ENCODE peak calls at places on chromosomes 3 and 15, in five cellular contexts. J is fibroblast of lung, L is keratinocyte, W is colonic mucosa, B is NT2/D1. S is an unnamed sample.

GRCh38 chr15:58761010-58761388 is 10.1 kb upstream of the MINDY2 start:
- DNase-seq in J (no peak), L (no peak), W (no peak), B (no peak), S (no peak)

GRCh38 chr15:93800805-93801204 is 430.6 kb upstream of the MCTP2 start:
- DNase-seq in J (no peak), L (no peak), W (no peak), B (peak; percentile 39), S (peak; percentile 50)

GRCh38 chr15:83164409-83165404 is 42.9 kb downstream of the HDGFL3 start:
- DNase-seq in J (peak; percentile 69), L (peak; percentile 9), W (no peak), B (no peak), S (no peak)

GRCh38 chr3:9399746-9400145 is 2.3 kb downstream of the SETD5 start:
- DNase-seq in J (peak; percentile 93), L (no peak), W (peak; percentile 69), B (peak; percentile 64), S (peak; percentile 86)

GRCh38 chr3:132417695-132418520 is 606 bp downstream of the DNAJC13 start:
- DNase-seq in J (peak; percentile 77), L (no peak), W (peak; percentile 85), B (peak; percentile 35), S (peak; percentile 80)

GRCh38 chr15:81531141-81531592 is 157.2 kb upstream of the TMC3 start:
- DNase-seq in J (peak; percentile 71), L (no peak), W (no peak), B (peak; percentile 22), S (peak; percentile 54)

GRCh38 chr3:194840661-194841514 is 155.2 kb downstream of the FAM43A start:
- DNase-seq in J (peak; percentile 72), L (no peak), W (no peak), B (no peak), S (no peak)

GRCh38 chr15:41125950-41126642 is 10.0 kb upstream of the INO80 start:
- DNase-seq in J (no peak), L (peak; percentile 67), W (no peak), B (no peak), S (no peak)

GRCh38 chr3:122358633-122359032 is 24.4 kb downstream of the MIX23 start:
- DNase-seq in J (no peak), L (no peak), W (no peak), B (no peak), S (no peak)

GRCh38 chr3:122364508-122364907 is 18.5 kb downstream of the MIX23 start:
- DNase-seq in J (no peak), L (no peak), W (no peak), B (no peak), S (no peak)

GRCh38 chr3:122357828-122358617 is 25.0 kb downstream of the MIX23 start:
- DNase-seq in J (peak; percentile 21), L (no peak), W (no peak), B (no peak), S (no peak)

GRCh38 chr3:122365073-122365472 is 18.0 kb downstream of the MIX23 start:
- DNase-seq in J (no peak), L (no peak), W (no peak), B (no peak), S (no peak)

GRCh38 chr3:122362026-122362425 is 21.0 kb downstream of the MIX23 start:
- DNase-seq in J (no peak), L (no peak), W (no peak), B (no peak), S (no peak)
- H3K9ac ChIP-seq in J (no peak overlapping the region), L (no peak overlapping the region), W (no peak overlapping the region), B (no peak overlapping the region), S (no peak overlapping the region)

GRCh38 chr3:171393032-171393744 is 67.0 kb downstream of the TNIK start:
- DNase-seq in J (peak; percentile 89), L (no peak), W (no peak), B (peak; percentile 39), S (no peak)
- H3K9ac ChIP-seq in J (no peak overlapping the region), L (no peak overlapping the region), W (no peak overlapping the region), B (no peak overlapping the region), S (no peak overlapping the region)

DNA sequence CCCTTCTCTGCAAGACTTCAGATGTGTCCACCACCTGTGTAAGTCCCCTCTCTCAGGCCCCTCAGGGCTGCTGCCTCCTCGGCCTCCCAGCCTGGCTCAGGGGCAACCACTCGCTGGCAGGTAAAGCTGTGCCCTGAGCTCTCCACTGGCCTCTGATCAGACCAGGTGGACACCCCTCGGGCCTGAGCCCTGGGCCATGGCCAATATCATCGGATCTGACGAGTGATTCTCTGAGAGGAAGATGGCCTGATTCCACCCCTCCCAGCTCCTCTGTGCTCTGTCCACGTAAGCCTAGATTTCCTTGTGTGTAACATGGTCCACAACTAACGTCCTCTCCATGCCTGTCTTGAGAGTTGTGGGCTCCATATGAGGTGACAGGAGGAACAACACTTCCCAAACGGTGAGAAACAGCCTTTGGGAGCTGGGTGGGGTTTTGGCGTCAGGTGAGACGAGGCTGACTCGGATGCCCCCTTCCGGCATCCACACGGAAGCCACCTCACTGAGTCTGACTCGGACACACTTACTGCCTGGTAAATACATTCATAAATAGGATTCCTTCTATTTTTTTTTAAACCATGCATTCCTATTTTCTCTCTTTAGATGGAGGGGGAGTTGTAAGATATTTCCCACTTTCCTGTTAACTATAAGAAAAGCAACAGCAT is 86.8 kb downstream of the NUP210 start:
- DNase-seq in J (no peak), L (no peak), W (no peak), B (no peak), S (no peak)
- H3K9ac ChIP-seq in J (no peak overlapping the region), L (no peak overlapping the region), W (no peak overlapping the region), B (no peak overlapping the region), S (no peak overlapping the region)

GRCh38 chr3:127822166-127822835 is at the start of gene MGLL:
- DNase-seq in J (peak; percentile 49), L (no peak), W (peak; percentile 66), B (no peak), S (peak; percentile 69)

GRCh38 chr3:127823590-127823857 is 1.2 kb upstream of the MGLL start:
- DNase-seq in J (no peak), L (no peak), W (no peak), B (no peak), S (no peak)

GRCh38 chr3:127820871-127821853 is 1.2 kb downstream of the MGLL start:
- DNase-seq in J (peak; percentile 11), L (no peak), W (peak; percentile 83), B (no peak), S (peak; percentile 37)

GRCh38 chr3:127824151-127824825 is 2.0 kb upstream of the MGLL start:
- DNase-seq in J (no peak), L (no peak), W (no peak), B (no peak), S (peak; percentile 41)

DNA sequence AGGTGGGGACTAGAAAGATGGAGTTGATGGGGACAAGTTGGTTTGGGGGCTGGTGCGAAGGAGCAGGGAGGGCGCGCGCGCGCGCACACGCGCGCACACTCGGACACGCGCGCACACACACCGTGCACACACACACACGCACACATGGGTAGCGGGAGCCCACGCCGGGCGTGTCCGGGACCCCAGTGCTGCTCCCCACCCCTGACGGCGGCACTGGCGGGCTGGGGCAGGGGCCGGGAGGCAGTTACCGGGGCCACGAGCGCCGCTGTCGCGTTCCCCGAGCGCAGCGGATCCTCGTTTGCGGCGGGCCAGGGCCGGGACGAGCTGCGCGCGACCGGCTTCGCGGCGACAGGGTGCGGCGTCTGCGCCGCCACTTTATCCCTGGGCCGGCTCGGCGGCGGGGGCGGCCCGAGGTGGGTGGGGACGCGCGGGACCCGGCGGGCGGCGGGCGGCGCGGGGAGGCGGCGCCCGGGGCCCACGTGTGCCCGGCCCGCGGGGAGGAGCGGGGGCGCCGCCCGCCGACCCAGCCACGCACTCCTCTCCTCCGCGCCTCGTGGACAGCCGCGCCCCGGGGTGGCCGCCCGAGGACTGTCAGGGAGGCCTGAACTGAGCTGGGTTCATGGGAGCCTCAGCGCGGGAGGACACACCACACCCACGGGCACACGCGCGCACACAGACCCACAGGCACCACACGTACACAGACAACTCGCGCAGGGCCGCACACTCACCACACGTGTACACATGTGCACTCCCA is 698 bp upstream of the MGLL start:
- DNase-seq in J (peak; percentile 35), L (no peak), W (peak; percentile 64), B (no peak), S (peak; percentile 66)
- H3K9ac ChIP-seq in J (peak overlapping the region; percentile 82), L (peak overlapping the region; percentile 86), W (peak overlapping the region; percentile 99), B (peak overlapping the region; percentile 78), S (no peak overlapping the region)

GRCh38 chr3:135929670-135930069 is 35.9 kb upstream of the PPP2R3A start:
- DNase-seq in J (peak; percentile 47), L (no peak), W (no peak), B (no peak), S (no peak)
- H3K9ac ChIP-seq in J (no peak overlapping the region), L (no peak overlapping the region), W (no peak overlapping the region), B (no peak overlapping the region), S (no peak overlapping the region)

DNA sequence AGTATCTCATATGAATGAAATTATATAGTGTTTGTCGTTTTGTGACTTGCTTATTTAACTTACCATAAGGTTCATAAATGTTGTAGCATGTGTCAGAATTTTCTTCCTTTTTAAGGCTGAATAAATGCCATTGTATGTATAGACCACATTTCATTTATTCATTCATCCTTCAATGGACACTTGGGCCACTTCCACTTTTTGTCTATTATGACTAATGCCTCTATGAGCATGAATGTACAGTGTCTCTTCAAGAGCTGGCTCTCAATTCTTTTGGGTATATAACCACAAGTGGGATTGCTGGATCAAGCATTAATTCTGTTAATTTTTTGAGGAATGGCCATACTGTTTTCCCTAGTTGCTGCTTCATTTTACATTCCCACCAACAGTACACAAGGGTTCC is 156.1 kb downstream of the VPS8 start:
- DNase-seq in J (peak; percentile 6), L (no peak), W (no peak), B (no peak), S (no peak)
- H3K9ac ChIP-seq in J (no peak overlapping the region), L (no peak overlapping the region), W (no peak overlapping the region), B (no peak overlapping the region), S (no peak overlapping the region)